ENCODE peak calls at places on chromosome 14, in five cellular contexts. One of them, this sample, is unnamed. For H3K36me3, the result is how much of the 10 kb centered on the place peaks cover.

GRCh38 chr14:74457511-74457910 is 31.5 kb upstream of the SYNDIG1L start:
- DNase-seq in hepatocyte: no peak
- DNase-seq in IMR-90: no peak
- DNase-seq in psoas muscle: no peak
- DNase-seq in GM12878: no peak
- DNase-seq in this sample: no peak

GRCh38 chr14:74488788-74489397 is 4.2 kb downstream of the NPC2 start:
- DNase-seq in hepatocyte: no peak
- DNase-seq in IMR-90: peak
- DNase-seq in psoas muscle: no peak
- DNase-seq in GM12878: no peak
- DNase-seq in this sample: peak

GRCh38 chr14:105138551-105139111 is 29.9 kb downstream of the JAG2 start:
- DNase-seq in hepatocyte: no peak
- DNase-seq in IMR-90: no peak
- DNase-seq in psoas muscle: no peak
- DNase-seq in GM12878: no peak
- DNase-seq in this sample: no peak

GRCh38 chr14:84646791-84647500 is 883.0 kb upstream of the FLRT2 start:
- DNase-seq in hepatocyte: no peak
- DNase-seq in IMR-90: peak
- DNase-seq in psoas muscle: no peak
- DNase-seq in GM12878: no peak
- DNase-seq in this sample: peak

GRCh38 chr14:68935761-68936209 is 43.3 kb downstream of the ACTN1 start:
- DNase-seq in hepatocyte: no peak
- DNase-seq in IMR-90: no peak
- DNase-seq in psoas muscle: no peak
- DNase-seq in GM12878: no peak
- DNase-seq in this sample: peak

GRCh38 chr14:81452341-81452740 is 52.2 kb upstream of the STON2 start:
- DNase-seq in hepatocyte: no peak
- DNase-seq in IMR-90: no peak
- DNase-seq in psoas muscle: no peak
- DNase-seq in GM12878: no peak
- DNase-seq in this sample: no peak

GRCh38 chr14:21405097-21405496 is 21.3 kb upstream of the SUPT16H start:
- DNase-seq in hepatocyte: no peak
- DNase-seq in IMR-90: no peak
- DNase-seq in psoas muscle: no peak
- DNase-seq in GM12878: no peak
- DNase-seq in this sample: peak

GRCh38 chr14:106372870-106373657 is 846.7 kb downstream of the TMEM121 start:
- DNase-seq in hepatocyte: no peak
- DNase-seq in IMR-90: no peak
- DNase-seq in psoas muscle: peak
- DNase-seq in GM12878: no peak
- DNase-seq in this sample: no peak

GRCh38 chr14:67396381-67396965 is 15.5 kb downstream of the PLEK2 start:
- DNase-seq in hepatocyte: no peak
- DNase-seq in IMR-90: peak
- DNase-seq in psoas muscle: no peak
- DNase-seq in GM12878: no peak
- DNase-seq in this sample: peak

GRCh38 chr14:89617471-89618291 is 200.6 kb upstream of the FOXN3 start:
- DNase-seq in hepatocyte: peak
- DNase-seq in IMR-90: peak
- DNase-seq in psoas muscle: no peak
- DNase-seq in GM12878: no peak
- DNase-seq in this sample: peak

GRCh38 chr14:21300892-21301291 is 21.0 kb downstream of the RPGRIP1 start:
- DNase-seq in hepatocyte: peak
- DNase-seq in IMR-90: no peak
- DNase-seq in psoas muscle: no peak
- DNase-seq in GM12878: no peak
- DNase-seq in this sample: peak

GRCh38 chr14:96385385-96385784 is 6.5 kb upstream of the AK7 start:
- DNase-seq in hepatocyte: no peak
- DNase-seq in IMR-90: no peak
- DNase-seq in psoas muscle: no peak
- DNase-seq in GM12878: no peak
- DNase-seq in this sample: no peak

GRCh38 chr14:36646664-36647416 is 14.8 kb upstream of the PAX9 start:
- DNase-seq in hepatocyte: peak
- DNase-seq in IMR-90: no peak
- DNase-seq in psoas muscle: peak
- DNase-seq in GM12878: no peak
- DNase-seq in this sample: no peak

GRCh38 chr14:58808828-58809227 is 171.1 kb downstream of the DACT1 start:
- DNase-seq in hepatocyte: peak
- DNase-seq in IMR-90: peak
- DNase-seq in psoas muscle: no peak
- DNase-seq in GM12878: no peak
- DNase-seq in this sample: no peak

GRCh38 chr14:65993103-65993502 is 493.1 kb upstream of the CCDC196 start:
- DNase-seq in hepatocyte: no peak
- DNase-seq in IMR-90: no peak
- DNase-seq in psoas muscle: no peak
- DNase-seq in GM12878: no peak
- DNase-seq in this sample: no peak

GRCh38 chr14:56244138-56244789 is 126.1 kb downstream of the PELI2 start:
- DNase-seq in hepatocyte: no peak
- DNase-seq in IMR-90: peak
- DNase-seq in psoas muscle: no peak
- DNase-seq in GM12878: no peak
- DNase-seq in this sample: no peak

GRCh38 chr14:56243110-56243509 is 124.9 kb downstream of the PELI2 start:
- DNase-seq in hepatocyte: no peak
- DNase-seq in IMR-90: no peak
- DNase-seq in psoas muscle: no peak
- DNase-seq in GM12878: no peak
- DNase-seq in this sample: no peak

GRCh38 chr14:56248442-56248841 is 130.2 kb downstream of the PELI2 start:
- DNase-seq in hepatocyte: no peak
- DNase-seq in IMR-90: no peak
- DNase-seq in psoas muscle: no peak
- DNase-seq in GM12878: no peak
- DNase-seq in this sample: no peak

GRCh38 chr14:56247495-56248087 is 129.4 kb downstream of the PELI2 start:
- DNase-seq in hepatocyte: no peak
- DNase-seq in IMR-90: peak
- DNase-seq in psoas muscle: no peak
- DNase-seq in GM12878: no peak
- DNase-seq in this sample: no peak
- TF ChIP-seq CTCF in hepatocyte: peak
- TF ChIP-seq CTCF in IMR-90: peak
- TF ChIP-seq CTCF in psoas muscle: peak
- TF ChIP-seq CTCF in GM12878: peak
- TF ChIP-seq CTCF in this sample: peak

DNA sequence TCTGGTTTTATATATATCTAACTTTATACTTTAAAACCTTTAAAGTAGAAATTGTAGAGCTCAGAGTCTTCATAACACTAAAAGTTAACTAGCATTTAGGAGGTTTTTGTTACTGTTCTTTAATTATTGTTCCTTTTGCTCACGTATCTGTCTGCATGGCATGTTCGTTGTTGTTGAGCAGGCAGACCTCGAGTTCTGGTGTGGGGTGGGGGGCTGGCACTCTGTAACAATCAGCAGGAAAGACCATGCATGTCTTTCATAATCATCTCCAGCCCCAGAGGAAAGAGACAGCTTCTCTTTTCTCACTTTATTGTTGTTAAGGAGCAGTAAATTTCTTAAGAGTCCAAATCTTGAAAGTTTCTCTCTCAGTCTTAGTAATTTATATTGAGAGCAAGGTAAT is 30.5 kb downstream of the CKB start:
- DNase-seq in hepatocyte: no peak
- DNase-seq in IMR-90: no peak
- DNase-seq in psoas muscle: no peak
- DNase-seq in GM12878: no peak
- DNase-seq in this sample: no peak
- H3K36me3 ChIP-seq in hepatocyte: under half
- H3K36me3 ChIP-seq in IMR-90: half or more
- H3K36me3 ChIP-seq in psoas muscle: under half
- H3K36me3 ChIP-seq in GM12878: under half
- H3K36me3 ChIP-seq in this sample: under half

GRCh38 chr14:57686317-57686716 is 179.6 kb downstream of the SLC35F4 start:
- DNase-seq in hepatocyte: no peak
- DNase-seq in IMR-90: no peak
- DNase-seq in psoas muscle: no peak
- DNase-seq in GM12878: no peak
- DNase-seq in this sample: no peak
- H3K27ac ChIP-seq in hepatocyte: no peak
- H3K27ac ChIP-seq in IMR-90: no peak
- H3K27ac ChIP-seq in psoas muscle: no peak
- H3K27ac ChIP-seq in GM12878: no peak
- H3K27ac ChIP-seq in this sample: no peak

GRCh38 chr14:94550041-94550440 is 11.2 kb upstream of the SERPINA4 start:
- DNase-seq in hepatocyte: no peak
- DNase-seq in IMR-90: no peak
- DNase-seq in psoas muscle: no peak
- DNase-seq in GM12878: no peak
- DNase-seq in this sample: no peak
- TF ChIP-seq CTCF in hepatocyte: no peak
- TF ChIP-seq CTCF in IMR-90: no peak
- TF ChIP-seq CTCF in psoas muscle: no peak
- TF ChIP-seq CTCF in GM12878: no peak
- TF ChIP-seq CTCF in this sample: no peak

DNA sequence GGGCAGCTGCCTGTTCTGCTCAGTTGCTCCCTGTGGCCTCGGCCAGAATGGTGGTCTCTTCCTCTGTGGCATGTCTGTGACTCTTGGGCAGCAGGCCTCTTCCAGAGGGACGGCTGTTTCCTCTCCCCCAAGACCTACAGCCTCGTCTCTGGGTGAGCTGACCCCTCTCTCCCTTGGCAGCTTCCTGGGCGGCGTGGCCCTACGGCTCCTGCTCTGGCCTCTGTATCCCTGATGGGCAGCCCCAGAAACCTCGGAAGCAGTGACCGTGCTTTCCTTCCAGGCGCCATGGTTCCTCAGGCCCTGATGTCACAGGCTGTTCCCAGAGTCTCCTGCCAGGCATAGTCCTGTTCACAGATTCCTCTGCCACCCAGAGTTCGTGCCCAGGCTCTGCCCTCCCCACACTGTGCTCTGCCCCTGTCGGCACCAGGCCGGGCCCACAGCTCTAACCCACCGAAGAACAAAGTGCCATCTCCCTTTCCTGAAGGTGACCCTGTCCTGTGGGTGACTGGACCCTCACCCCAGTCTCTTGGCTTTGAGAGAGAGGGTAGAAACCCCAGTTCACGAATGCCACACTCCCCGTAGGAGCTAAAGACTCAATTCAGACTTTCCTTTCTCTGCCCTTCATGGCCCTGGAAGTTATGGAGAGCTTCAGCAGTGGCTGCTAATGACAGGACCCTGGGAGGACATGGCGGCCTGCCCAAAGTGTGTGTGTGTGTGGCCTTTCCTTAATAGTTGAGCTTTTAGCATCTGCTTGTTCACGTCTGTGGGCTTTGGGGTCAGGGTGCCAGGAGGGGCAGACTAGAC is 85.0 kb upstream of the DYNC1H1 start:
- DNase-seq in hepatocyte: no peak
- DNase-seq in IMR-90: no peak
- DNase-seq in psoas muscle: no peak
- DNase-seq in GM12878: no peak
- DNase-seq in this sample: no peak
- H3K36me3 ChIP-seq in hepatocyte: under half
- H3K36me3 ChIP-seq in IMR-90: under half
- H3K36me3 ChIP-seq in psoas muscle: under half
- H3K36me3 ChIP-seq in GM12878: under half
- H3K36me3 ChIP-seq in this sample: under half